ENCODE peak calls at places on chromosomes 11 and 22, in five cellular contexts. J is BJ, M is NCI-H1092 treated with DMSO at 0.1 percent for 48 hours, A is NCI-H1105 treated with DMSO at 0.1 percent for 48 hours, P is germinal center. T is an unnamed sample.

GRCh38 chr22:19290400-19291217 is 910 bp downstream of the CLTCL1 start:
- DNase-seq in A (no peak), M (peak), P (no peak), J (no peak), T (no peak)

GRCh38 chr11:87307101-87307500 is 269.4 kb downstream of the TMEM135 start:
- DNase-seq in P (no peak), M (no peak), A (no peak), J (no peak), T (no peak)

GRCh38 chr22:21829523-21829922 is 37.9 kb downstream of the MAPK1 start:
- DNase-seq in P (no peak), M (no peak), J (no peak), A (no peak), T (no peak)

GRCh38 chr11:67264260-67264659 is 2.0 kb upstream of the GRK2 start:
- DNase-seq in M (no peak), P (no peak), A (no peak), J (no peak), T (no peak)

GRCh38 chr11:48168815-48169214 is 47.8 kb upstream of the OR4B1 start:
- DNase-seq in M (no peak), J (no peak), P (no peak), A (no peak), T (no peak)

GRCh38 chr11:79198898-79199250 is 242.0 kb downstream of the TENM4 start:
- DNase-seq in P (no peak), A (no peak), J (no peak), M (no peak), T (no peak)

GRCh38 chr11:120139316-120140069 is 1.6 kb upstream of the TRIM29 start:
- DNase-seq in M (no peak), P (no peak), A (no peak), J (no peak), T (no peak)

GRCh38 chr11:130473795-130474377 is 25.4 kb downstream of the ADAMTS15 start:
- DNase-seq in J (no peak), M (no peak), P (no peak), A (no peak), T (no peak)

GRCh38 chr22:35493074-35493473 is 47.6 kb upstream of the RASD2 start:
- DNase-seq in P (no peak), J (no peak), M (no peak), A (no peak), T (no peak)

T was measured in KG1.